ENCODE peak calls at places on chromosomes 5 and 9, in eight cellular contexts. W is MM.1S, H is GM23248, S is SK-N-SH, N is hepatocyte, X is HCT116, M is neural progenitor cell, L is GM23338. A is an unnamed sample.

GRCh38 chr5:57302164-57302563 is 128.3 kb downstream of the GPBP1 start:
- DNase-seq in X (peak; percentile 93), W (peak; percentile 76), M (no peak), S (no peak), H (peak; percentile 21), N (no peak), L (no peak), A (no peak)

GRCh38 chr5:159750226-159750625 is 166.1 kb upstream of the ADRA1B start:
- DNase-seq in H (no peak), W (no peak), N (no peak), M (no peak), S (no peak), L (no peak), X (no peak), A (no peak)

GRCh38 chr9:125908138-125908537 is 161.0 kb downstream of the PBX3 start:
- DNase-seq in M (no peak), L (peak; percentile 45), W (no peak), N (no peak), S (no peak), X (no peak), H (no peak), A (no peak)

GRCh38 chr9:7439355-7439978 is 360.1 kb downstream of the DMAC1 start:
- DNase-seq in W (no peak), N (no peak), S (no peak), X (no peak), L (no peak), H (peak; percentile 31), M (no peak), A (no peak)

GRCh38 chr5:171750316-171750788 is 35.3 kb upstream of the SMIM23 start:
- DNase-seq in H (peak; percentile 89), S (peak; percentile 26), L (peak; percentile 65), M (peak; percentile 43), N (no peak), W (no peak), X (peak; percentile 8), A (peak; percentile 5)

GRCh38 chr5:179380211-179381035 is 35.2 kb upstream of the ADAMTS2 start:
- DNase-seq in N (no peak), M (no peak), H (no peak), W (no peak), L (no peak), X (no peak), S (peak; percentile 6), A (no peak)

GRCh38 chr9:96464426-96464825 is 14.5 kb downstream of the HABP4 start:
- DNase-seq in S (no peak), N (no peak), L (no peak), H (no peak), M (no peak), X (no peak), W (no peak), A (no peak)

GRCh38 chr5:128774605-128775004 is 190.7 kb upstream of the SLC27A6 start:
- DNase-seq in M (no peak), L (no peak), W (no peak), N (no peak), H (no peak), S (no peak), X (no peak), A (no peak)

GRCh38 chr9:130879863-130880411 is 16.7 kb downstream of the QRFP start:
- DNase-seq in S (no peak), N (no peak), X (no peak), M (no peak), W (no peak), H (no peak), L (no peak), A (no peak)

GRCh38 chr5:139689631-139690384 is 41.7 kb downstream of the CXXC5 start:
- DNase-seq in H (peak; percentile 53), L (peak; percentile 72), S (peak; percentile 70), N (peak; percentile 66), X (no peak), W (peak; percentile 39), M (no peak), A (peak; percentile 69)

GRCh38 chr5:35143841-35144240 is 86.4 kb downstream of the PRLR start:
- DNase-seq in S (no peak), H (peak; percentile 60), L (no peak), X (no peak), N (no peak), M (no peak), W (no peak), A (no peak)

GRCh38 chr5:88785396-88786216 is 97.4 kb downstream of the MEF2C start:
- DNase-seq in S (no peak), L (peak; percentile 23), M (peak; percentile 9), W (no peak), X (peak; percentile 96), H (peak; percentile 98), N (peak; percentile 79), A (no peak)

GRCh38 chr5:127322405-127322804 is 31.8 kb downstream of the MEGF10 start:
- DNase-seq in M (no peak), H (no peak), L (no peak), W (no peak), S (no peak), N (no peak), X (no peak), A (no peak)

GRCh38 chr9:16039103-16039987 is 486.5 kb downstream of the CCDC171 start:
- DNase-seq in X (peak; percentile 34), W (no peak), N (no peak), H (no peak), S (no peak), M (no peak), L (peak; percentile 90), A (peak; percentile 17)

DNA sequence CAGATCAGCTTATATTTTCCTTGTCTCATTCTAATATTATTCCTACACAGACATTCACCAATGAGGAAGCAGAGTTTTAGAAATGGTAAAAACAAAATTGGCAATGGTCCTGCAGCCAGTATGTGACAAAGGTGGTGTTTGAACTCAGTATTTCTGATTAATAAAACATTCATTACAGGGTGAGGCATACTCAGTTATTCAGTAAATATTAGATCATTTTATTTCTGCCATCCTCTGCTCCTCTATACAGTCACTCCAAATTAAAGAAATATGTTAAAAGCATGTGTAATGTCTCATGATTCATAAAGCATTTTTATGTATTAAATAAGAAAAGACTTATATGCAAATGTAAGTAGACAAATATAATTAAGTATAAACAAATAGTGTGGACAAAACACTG is 684.6 kb upstream of the ACO1 start:
- DNase-seq in W (no peak), X (no peak), S (no peak), L (no peak), N (no peak), H (no peak), M (no peak), A (no peak)
- H3K4me3 ChIP-seq in W (no peak overlapping the region), X (no peak overlapping the region), S (no peak overlapping the region), L (no peak overlapping the region), N (no peak overlapping the region), H (no peak overlapping the region), M (no peak overlapping the region), A (no peak overlapping the region)

GRCh38 chr5:76145945-76146344 is 62.8 kb downstream of the SV2C start:
- DNase-seq in S (no peak), L (peak; percentile 74), X (peak; percentile 51), N (peak; percentile 22), H (peak; percentile 6), M (peak; percentile 19), W (no peak), A (peak; percentile 47)
- TF ChIP-seq EZH2phosphoT487 in S (no peak), L (no peak), X (no peak), N (no peak), H (no peak), M (no peak), W (no peak), A (no peak)

GRCh38 chr5:1668141-1668721 is 131.4 kb downstream of the MRPL36 start:
- DNase-seq in X (no peak), H (no peak), S (peak; percentile 15), N (peak; percentile 64), M (peak; percentile 44), L (peak; percentile 62), W (no peak), A (no peak)

GRCh38 chr5:1666221-1666620 is 133.4 kb downstream of the MRPL36 start:
- DNase-seq in M (no peak), X (no peak), W (no peak), N (no peak), S (peak; percentile 5), L (no peak), H (no peak), A (no peak)

GRCh38 chr5:1667648-1668140 is 131.9 kb downstream of the MRPL36 start:
- DNase-seq in W (no peak), M (no peak), N (no peak), L (peak; percentile 29), X (no peak), H (no peak), S (peak; percentile 43), A (no peak)

GRCh38 chr5:1665803-1666202 is 133.8 kb downstream of the MRPL36 start:
- DNase-seq in N (no peak), W (no peak), H (no peak), S (no peak), M (no peak), X (no peak), L (no peak), A (no peak)

GRCh38 chr5:1666812-1667588 is 132.6 kb downstream of the MRPL36 start:
- DNase-seq in N (peak; percentile 82), W (peak; percentile 32), H (peak; percentile 32), L (peak; percentile 73), X (no peak), S (peak; percentile 93), M (peak; percentile 88), A (peak; percentile 38)
- H3K4me3 ChIP-seq in N (no peak overlapping the region), W (peak overlapping the region; percentile 26), H (no peak overlapping the region), L (peak overlapping the region; percentile 61), X (peak overlapping the region; percentile 19), S (no peak overlapping the region), M (peak overlapping the region; percentile 56), A (no peak overlapping the region)

DNA sequence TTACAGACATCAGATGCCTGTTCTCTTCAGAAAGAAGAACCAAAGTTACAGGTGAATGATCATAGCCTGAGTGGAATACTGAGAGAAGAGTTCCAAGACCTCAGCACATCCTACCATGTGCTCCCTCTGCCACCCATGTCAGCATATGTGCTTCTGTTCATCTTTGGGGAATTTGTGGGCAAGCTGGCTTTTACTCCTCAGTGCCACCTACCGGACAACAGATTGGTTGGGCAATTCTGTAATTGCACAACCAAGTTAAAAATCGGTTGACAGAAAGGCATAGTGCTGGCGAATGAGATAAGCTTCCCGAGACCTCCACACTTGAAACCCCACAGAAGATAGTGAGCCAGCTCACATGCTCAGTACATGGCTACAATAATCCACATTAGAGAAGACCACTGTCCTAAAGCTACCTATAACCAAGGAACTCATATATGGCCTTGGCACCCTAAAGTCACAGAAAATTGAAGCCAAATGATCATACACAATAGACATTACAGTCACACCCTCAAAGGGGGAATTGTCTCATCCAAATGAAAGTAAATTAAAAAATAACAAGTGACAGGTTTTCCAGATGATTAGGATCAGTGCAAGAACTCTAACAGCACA is 1238.0 kb upstream of the NUDT12 start:
- DNase-seq in M (peak; percentile 21), W (peak; percentile 42), S (no peak), N (no peak), L (peak; percentile 58), X (peak; percentile 3), H (no peak), A (no peak)
- TF ChIP-seq EZH2phosphoT487 in M (no peak), W (no peak), S (no peak), N (no peak), L (no peak), X (no peak), H (no peak), A (no peak)

A was measured in OCI-LY7.